ENCODE peak calls at places on chromosomes 6 and 20, in eight cellular contexts. K is NCI-H69, V is epithelial cell of prostate, O is Right ventricle myocardium inferior, J is astrocyte of the spinal cord, M is Peyer's patch, U is D341Med, Q is iris pigment epithelial cell. W is an unnamed sample.

GRCh38 chr6:25576920-25577319 is 75.1 kb upstream of the SCGN start:
- DNase-seq in K (peak), V (no peak), O (no peak), J (peak), M (no peak), U (no peak), Q (no peak), W (no peak)

GRCh38 chr6:158500016-158500735 is 59.7 kb upstream of the TMEM181 start:
- DNase-seq in K (peak), V (no peak), O (no peak), J (peak), M (no peak), U (peak), Q (peak), W (no peak)

GRCh38 chr20:34369265-34369664 is 6.2 kb downstream of the ITCH start:
- DNase-seq in K (no peak), V (no peak), O (no peak), J (no peak), M (no peak), U (no peak), Q (no peak), W (no peak)

GRCh38 chr20:13121840-13122515 is 99.1 kb upstream of the ISM1 start:
- DNase-seq in K (no peak), V (no peak), O (no peak), J (no peak), M (no peak), U (no peak), Q (no peak), W (no peak)

GRCh38 chr20:54103067-54103761 is 32.8 kb upstream of the BCAS1 start:
- DNase-seq in K (peak), V (no peak), O (peak), J (peak), M (peak), U (peak), Q (peak), W (peak)

GRCh38 chr6:106182455-106182854 is 96.3 kb downstream of the PRDM1 start:
- DNase-seq in K (no peak), V (no peak), O (no peak), J (no peak), M (no peak), U (no peak), Q (no peak), W (no peak)

GRCh38 chr20:25453035-25453810 is 45.8 kb downstream of the GINS1 start:
- DNase-seq in K (peak), V (peak), O (no peak), J (peak), M (no peak), U (no peak), Q (peak), W (no peak)

GRCh38 chr20:48766205-48766604 is 61.6 kb downstream of the PREX1 start:
- DNase-seq in K (peak), V (no peak), O (no peak), J (no peak), M (no peak), U (no peak), Q (no peak), W (no peak)

GRCh38 chr6:66897576-66897975 is 1190.5 kb upstream of the EYS start:
- DNase-seq in K (peak), V (peak), O (no peak), J (peak), M (no peak), U (no peak), Q (peak), W (no peak)

W was measured in mucosa of descending colon.